ENCODE peak calls at places on chromosome 1, in nine cellular contexts. S is mucosa of gallbladder, H is HS-5, W is hepatic stellate cell, M is anterior cingulate cortex, R is astrocyte of the spinal cord, O is AG08395, T is mesenchymal stem cell, G is germinal center. J is an unnamed sample.

GRCh38 chr1:7174980-7175379 is 389.7 kb downstream of the CAMTA1 start:
- DNase-seq in S (no peak), H (no peak), W (no peak), M (no peak), R (no peak), O (no peak), T (no peak), G (no peak), J (no peak)

GRCh38 chr1:25425098-25426085 is 4.8 kb upstream of the RHCE start:
- DNase-seq in S (peak), H (no peak), W (no peak), M (no peak), R (no peak), O (no peak), T (no peak), G (no peak), J (no peak)

GRCh38 chr1:21669287-21670058 is at the start of gene RAP1GAP:
- DNase-seq in S (peak), H (no peak), W (no peak), M (peak), R (no peak), O (peak), T (peak), G (no peak), J (no peak)

GRCh38 chr1:199866210-199866617 is 161.3 kb upstream of the NR5A2 start:
- DNase-seq in S (no peak), H (no peak), W (no peak), M (no peak), R (no peak), O (no peak), T (no peak), G (no peak), J (no peak)

GRCh38 chr1:150273310-150273709 is 720 bp downstream of the C1orf54 start:
- DNase-seq in S (no peak), H (no peak), W (peak), M (no peak), R (peak), O (no peak), T (no peak), G (no peak), J (no peak)

GRCh38 chr1:88462481-88463261 is 221.4 kb upstream of the PKN2 start:
- DNase-seq in S (peak), H (peak), W (peak), M (peak), R (peak), O (peak), T (peak), G (peak), J (no peak)

GRCh38 chr1:3063379-3064295 is 5.4 kb upstream of the PRDM16 start:
- DNase-seq in S (no peak), H (no peak), W (no peak), M (no peak), R (no peak), O (no peak), T (no peak), G (no peak), J (no peak)

GRCh38 chr1:215794151-215794550 is 227.0 kb downstream of the KCTD3 start:
- DNase-seq in S (no peak), H (no peak), W (no peak), M (no peak), R (no peak), O (no peak), T (no peak), G (no peak), J (no peak)

GRCh38 chr1:156566436-156566835 is 5.9 kb downstream of the IQGAP3 start:
- DNase-seq in S (no peak), H (no peak), W (no peak), M (no peak), R (no peak), O (no peak), T (no peak), G (no peak), J (no peak)

GRCh38 chr1:196650403-196650802 is 1.4 kb upstream of the CFH start:
- DNase-seq in S (no peak), H (no peak), W (no peak), M (no peak), R (no peak), O (no peak), T (no peak), G (no peak), J (no peak)

GRCh38 chr1:106360252-106360651 is 696.2 kb upstream of the PRMT6 start:
- DNase-seq in S (no peak), H (no peak), W (no peak), M (no peak), R (no peak), O (no peak), T (no peak), G (no peak), J (no peak)

GRCh38 chr1:72278461-72278860 is 3.9 kb downstream of the NEGR1 start:
- DNase-seq in S (no peak), H (no peak), W (no peak), M (no peak), R (no peak), O (no peak), T (no peak), G (no peak), J (no peak)

GRCh38 chr1:36561365-36561731 is 78.6 kb upstream of the CSF3R start:
- DNase-seq in S (no peak), H (no peak), W (no peak), M (no peak), R (no peak), O (no peak), T (no peak), G (no peak), J (no peak)

GRCh38 chr1:21764615-21765423 is 18.1 kb downstream of the USP48 start:
- DNase-seq in S (peak), H (peak), W (peak), M (no peak), R (peak), O (peak), T (peak), G (no peak), J (peak)

GRCh38 chr1:213163278-213163711 is 112.3 kb downstream of the RPS6KC1 start:
- DNase-seq in S (no peak), H (no peak), W (no peak), M (no peak), R (peak), O (no peak), T (no peak), G (no peak), J (no peak)

GRCh38 chr1:117427297-117427696 is 60.0 kb downstream of the MAN1A2 start:
- DNase-seq in S (no peak), H (no peak), W (no peak), M (no peak), R (peak), O (no peak), T (peak), G (no peak), J (no peak)

GRCh38 chr1:89125571-89126233 is at the start of gene GBP2:
- DNase-seq in S (peak), H (peak), W (peak), M (no peak), R (peak), O (peak), T (peak), G (no peak), J (peak)